ENCODE peak calls at places on chromosomes 5 and 9, in seven cellular contexts. O is cardiac muscle cell; X is CD8-positive, alpha-beta T cell; C is astrocyte; J is IMR-90; P is body of pancreas; E is tibial artery. Q is an unnamed sample.

GRCh38 chr9:15426019-15426418 is 3.3 kb downstream of the SNAPC3 start:
- DNase-seq in O (no peak), X (no peak), C (no peak), J (no peak), P (no peak), E (no peak), Q (no peak)

GRCh38 chr9:130186051-130186450 is 13.8 kb downstream of the NCS1 start:
- DNase-seq in O (no peak), X (no peak), C (no peak), J (peak; percentile 37), P (no peak), E (no peak), Q (no peak)

GRCh38 chr9:136353757-136354488 is 9.6 kb downstream of the DNLZ start:
- DNase-seq in O (no peak), X (no peak), C (no peak), J (no peak), P (no peak), E (no peak), Q (no peak)

GRCh38 chr5:114101153-114101552 is 260.7 kb upstream of the KCNN2 start:
- DNase-seq in O (peak; percentile 67), X (no peak), C (peak; percentile 16), J (peak; percentile 80), P (peak; percentile 61), E (no peak), Q (peak; percentile 73)

GRCh38 chr5:177085985-177086917 is at the start of gene FGFR4:
- DNase-seq in O (peak; percentile 73), X (peak; percentile 47), C (peak; percentile 9), J (peak; percentile 39), P (peak; percentile 80), E (no peak), Q (peak; percentile 72)

GRCh38 chr5:124641154-124641792 is 105.2 kb downstream of the ZNF608 start:
- DNase-seq in O (no peak), X (no peak), C (no peak), J (no peak), P (peak; percentile 54), E (no peak), Q (no peak)

GRCh38 chr9:89669361-89669842 is 64.6 kb downstream of the GADD45G start:
- DNase-seq in O (no peak), X (no peak), C (no peak), J (no peak), P (peak; percentile 67), E (no peak), Q (no peak)

GRCh38 chr5:175868996-175869638 is 2.3 kb upstream of the CPLX2 start:
- DNase-seq in O (no peak), X (no peak), C (no peak), J (no peak), P (no peak), E (no peak), Q (no peak)

GRCh38 chr9:36873247-36873875 is 160.7 kb downstream of the PAX5 start:
- DNase-seq in O (peak; percentile 67), X (peak; percentile 58), C (peak; percentile 12), J (peak; percentile 49), P (peak; percentile 86), E (peak; percentile 42), Q (peak; percentile 65)
- TF ChIP-seq CTCF in O (peak; percentile 94), X (peak; percentile 84), C (peak; percentile 79), J (peak; percentile 75), P (peak; percentile 84), E (peak; percentile 52), Q (peak; percentile 92)

GRCh38 chr5:76952795-76953536 is at the start of gene CRHBP:
- DNase-seq in O (no peak), X (no peak), C (no peak), J (no peak), P (no peak), E (no peak), Q (no peak)

GRCh38 chr5:76958976-76959767 is 6.3 kb downstream of the CRHBP start:
- DNase-seq in O (peak; percentile 71), X (no peak), C (peak; percentile 94), J (peak; percentile 70), P (no peak), E (no peak), Q (peak; percentile 77)

GRCh38 chr5:76954383-76954763 is 1.5 kb downstream of the CRHBP start:
- DNase-seq in O (no peak), X (no peak), C (no peak), J (no peak), P (no peak), E (no peak), Q (peak; percentile 12)

GRCh38 chr5:76956033-76956432 is 3.2 kb downstream of the CRHBP start:
- DNase-seq in O (no peak), X (no peak), C (no peak), J (no peak), P (no peak), E (no peak), Q (no peak)

DNA sequence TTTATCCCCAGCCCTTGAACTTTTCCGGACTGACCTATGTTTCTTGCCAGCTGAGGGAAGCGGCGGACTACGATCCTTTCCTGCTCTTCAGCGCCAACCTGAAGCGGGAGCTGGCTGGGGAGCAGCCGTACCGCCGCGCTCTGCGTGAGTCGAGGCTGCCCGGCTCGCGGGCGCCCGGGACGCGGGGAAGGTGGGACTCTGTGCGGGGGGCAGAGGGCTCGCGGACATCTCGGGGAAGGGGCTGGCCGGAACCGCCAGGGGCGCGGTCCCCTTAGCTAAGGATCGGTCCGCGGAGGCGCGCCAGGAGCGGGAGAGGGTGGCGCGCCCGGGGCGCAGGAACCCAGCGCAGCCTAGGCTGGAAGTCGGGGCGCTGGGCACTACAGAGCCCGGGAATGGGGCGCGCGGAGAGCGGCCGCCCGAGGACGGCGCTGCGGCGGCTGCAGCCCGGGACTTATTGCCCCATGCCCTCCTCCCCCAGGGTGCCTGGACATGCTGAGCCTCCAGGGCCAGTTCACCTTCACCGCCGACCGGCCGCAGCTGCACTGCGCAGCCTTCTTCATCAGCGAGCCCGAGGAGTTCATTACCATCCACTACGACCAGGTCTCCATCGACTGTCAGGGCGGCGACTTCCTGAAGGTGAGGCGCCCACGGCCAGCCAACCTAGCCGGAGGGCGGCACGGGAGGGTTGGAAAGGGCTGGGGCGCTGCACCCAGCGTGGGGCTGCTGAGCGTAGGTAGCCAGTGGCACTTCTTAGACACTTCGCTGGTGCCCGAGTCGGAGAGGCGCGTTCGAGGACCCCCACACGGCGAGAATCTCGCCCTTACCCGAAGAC is 922 bp downstream of the CRHBP start:
- DNase-seq in O (peak; percentile 37), X (no peak), C (peak; percentile 44), J (no peak), P (no peak), E (no peak), Q (peak; percentile 25)
- H3K4me3 ChIP-seq in O (peak overlapping the region; percentile 43), X (no peak overlapping the region), C (peak overlapping the region; percentile 65), J (no peak overlapping the region), P (no peak overlapping the region), E (peak overlapping the region; percentile 42), Q (peak overlapping the region; percentile 25)

GRCh38 chr9:79940919-79941318 is 369.2 kb downstream of the TLE4 start:
- DNase-seq in O (no peak), X (no peak), C (no peak), J (no peak), P (no peak), E (no peak), Q (no peak)

GRCh38 chr9:79946718-79947117 is 375.0 kb downstream of the TLE4 start:
- DNase-seq in O (no peak), X (no peak), C (peak; percentile 28), J (peak; percentile 32), P (no peak), E (no peak), Q (peak; percentile 29)

GRCh38 chr9:79945495-79945894 is 373.7 kb downstream of the TLE4 start:
- DNase-seq in O (no peak), X (no peak), C (no peak), J (no peak), P (no peak), E (no peak), Q (peak; percentile 26)

GRCh38 chr9:79939819-79940218 is 368.1 kb downstream of the TLE4 start:
- DNase-seq in O (no peak), X (no peak), C (peak; percentile 2), J (no peak), P (no peak), E (no peak), Q (no peak)

DNA sequence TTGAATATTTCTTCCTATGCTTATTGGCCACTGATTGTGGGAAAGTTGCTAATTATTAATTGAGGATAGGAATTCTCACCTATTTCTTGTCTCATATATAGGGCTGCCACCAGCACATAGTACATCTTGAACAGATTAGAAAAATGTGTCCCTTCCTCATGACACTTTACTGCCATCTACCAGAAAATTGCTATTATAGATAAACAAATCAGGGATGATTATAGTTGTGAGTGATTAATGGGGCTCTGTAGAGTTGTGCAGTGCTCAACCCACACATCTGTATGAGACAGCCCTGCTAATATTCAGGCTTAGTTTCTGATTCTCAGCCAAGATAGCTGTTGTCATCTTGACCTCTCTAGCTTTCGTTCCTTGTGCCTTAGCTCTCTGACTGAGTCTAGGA is 373.2 kb downstream of the TLE4 start:
- DNase-seq in O (no peak), X (no peak), C (no peak), J (no peak), P (no peak), E (no peak), Q (peak; percentile 18)
- TF ChIP-seq CTCF in O (no peak), X (peak; percentile 29), C (no peak), J (no peak), P (no peak), E (no peak), Q (no peak)

GRCh38 chr5:178322736-178323540 is 90.3 kb upstream of the PHYKPL start:
- DNase-seq in O (no peak), X (no peak), C (no peak), J (no peak), P (no peak), E (no peak), Q (no peak)
- H3K4me3 ChIP-seq in O (no peak overlapping the region), X (no peak overlapping the region), C (no peak overlapping the region), J (no peak overlapping the region), P (no peak overlapping the region), E (no peak overlapping the region), Q (no peak overlapping the region)

DNA sequence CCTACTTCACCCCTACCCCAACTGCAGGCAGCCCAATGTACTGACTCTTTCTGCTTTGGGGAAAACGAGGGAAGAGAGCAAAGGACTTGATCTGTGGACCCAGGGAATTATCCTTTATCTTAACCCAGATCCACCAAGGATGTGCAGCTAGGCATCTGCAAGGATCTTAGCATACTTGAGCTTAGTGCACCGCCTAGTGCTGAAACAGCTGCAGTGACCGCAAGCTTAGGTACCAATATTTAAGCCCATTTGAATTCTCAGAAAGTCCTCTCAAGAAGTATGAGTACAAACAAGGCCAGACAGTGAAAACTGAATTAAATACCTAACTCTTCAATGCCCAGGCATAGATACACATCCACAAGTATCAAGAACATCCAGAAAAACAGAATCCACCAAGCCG is 576.7 kb upstream of the ADAMTS16 start:
- DNase-seq in O (no peak), X (no peak), C (peak; percentile 35), J (no peak), P (no peak), E (no peak), Q (no peak)
- TF ChIP-seq CTCF in O (no peak), X (no peak), C (peak; percentile 50), J (no peak), P (no peak), E (no peak), Q (peak; percentile 14)